ENCODE peak calls at places on chromosomes 5 and 9, in five cellular contexts. Z, P, Q, O and S are unnamed samples. For H3K36me3 and H3K4me1, the result is how much of the 10 kb centered on the place peaks cover.

GRCh38 chr9:72365525-72366256 is 683 bp upstream of the ZFAND5 start:
- DNase-seq in Z (peak), P (peak), Q (peak), O (peak), S (peak)

GRCh38 chr5:95446009-95446408 is 54.8 kb downstream of the FAM81B start:
- DNase-seq in Z (no peak), P (no peak), Q (no peak), O (peak), S (no peak)

GRCh38 chr5:171310816-171311697 is 2.0 kb downstream of the TLX3 start:
- DNase-seq in Z (no peak), P (no peak), Q (no peak), O (peak), S (no peak)

GRCh38 chr9:99828417-99829176 is 6.9 kb downstream of the NR4A3 start:
- DNase-seq in Z (no peak), P (no peak), Q (no peak), O (peak), S (no peak)

GRCh38 chr9:127562841-127563523 is 49.1 kb upstream of the STXBP1 start:
- DNase-seq in Z (no peak), P (no peak), Q (no peak), O (no peak), S (no peak)

GRCh38 chr9:136847827-136848392 is 1.3 kb upstream of the PHPT1 start:
- DNase-seq in Z (peak), P (peak), Q (peak), O (peak), S (peak)

GRCh38 chr5:97049175-97049574 is 93.2 kb downstream of the LIX1 start:
- DNase-seq in Z (no peak), P (no peak), Q (no peak), O (no peak), S (no peak)

GRCh38 chr5:69265931-69266330 is 31.2 kb downstream of the CDK7 start:
- DNase-seq in Z (no peak), P (peak), Q (no peak), O (peak), S (no peak)

GRCh38 chr5:158948376-158948775 is 151.3 kb downstream of the EBF1 start:
- DNase-seq in Z (no peak), P (no peak), Q (no peak), O (no peak), S (no peak)

GRCh38 chr5:173567548-173567947 is 48.9 kb downstream of the BOD1 start:
- DNase-seq in Z (no peak), P (no peak), Q (no peak), O (peak), S (no peak)

GRCh38 chr5:6818594-6819512 is 105.6 kb downstream of the TENT4A start:
- DNase-seq in Z (no peak), P (no peak), Q (no peak), O (peak), S (no peak)

GRCh38 chr9:105138306-105138801 is 106.1 kb upstream of the SLC44A1 start:
- DNase-seq in Z (peak), P (no peak), Q (no peak), O (no peak), S (no peak)

DNA sequence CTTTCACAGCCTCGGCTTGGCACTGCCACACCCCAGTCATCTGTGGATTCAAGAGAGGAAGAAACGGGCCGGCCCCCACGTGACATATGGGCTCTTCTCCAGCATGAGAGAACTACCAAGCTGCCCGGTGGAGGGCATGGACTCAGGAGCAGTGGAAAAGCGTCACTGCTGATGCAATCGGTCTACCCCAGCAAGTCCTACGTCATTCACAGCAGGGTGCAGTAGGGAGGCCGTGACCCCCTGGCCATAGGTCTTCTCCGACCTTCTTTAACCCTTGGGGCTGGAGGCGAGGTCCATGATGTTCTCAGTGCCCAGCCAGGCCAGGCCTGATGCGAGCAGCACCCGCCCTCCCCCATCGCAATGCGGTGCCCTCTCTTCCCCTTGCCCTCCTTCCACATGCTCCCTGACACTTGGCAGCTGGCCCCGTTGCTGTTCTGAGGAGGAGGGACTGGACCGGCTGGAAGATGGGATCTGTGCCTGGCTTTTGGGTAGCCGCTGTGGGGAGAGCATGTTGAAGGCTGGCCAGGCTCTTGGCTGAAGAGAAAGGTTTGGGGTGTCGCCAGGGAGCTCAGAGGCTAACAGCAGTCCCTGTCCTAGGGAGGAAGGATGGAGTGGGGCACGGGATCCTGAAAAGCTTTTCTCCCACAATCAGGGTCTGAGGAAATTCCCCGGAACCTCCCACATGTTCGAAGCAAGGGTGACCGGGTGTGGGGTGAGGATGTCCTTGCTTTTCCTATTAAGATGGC is 89.8 kb downstream of the LIFR start:
- DNase-seq in Z (peak), P (no peak), Q (no peak), O (peak), S (no peak)
- H3K4me3 ChIP-seq in Z (no peak), P (no peak), Q (no peak), O (no peak), S (peak)

DNA sequence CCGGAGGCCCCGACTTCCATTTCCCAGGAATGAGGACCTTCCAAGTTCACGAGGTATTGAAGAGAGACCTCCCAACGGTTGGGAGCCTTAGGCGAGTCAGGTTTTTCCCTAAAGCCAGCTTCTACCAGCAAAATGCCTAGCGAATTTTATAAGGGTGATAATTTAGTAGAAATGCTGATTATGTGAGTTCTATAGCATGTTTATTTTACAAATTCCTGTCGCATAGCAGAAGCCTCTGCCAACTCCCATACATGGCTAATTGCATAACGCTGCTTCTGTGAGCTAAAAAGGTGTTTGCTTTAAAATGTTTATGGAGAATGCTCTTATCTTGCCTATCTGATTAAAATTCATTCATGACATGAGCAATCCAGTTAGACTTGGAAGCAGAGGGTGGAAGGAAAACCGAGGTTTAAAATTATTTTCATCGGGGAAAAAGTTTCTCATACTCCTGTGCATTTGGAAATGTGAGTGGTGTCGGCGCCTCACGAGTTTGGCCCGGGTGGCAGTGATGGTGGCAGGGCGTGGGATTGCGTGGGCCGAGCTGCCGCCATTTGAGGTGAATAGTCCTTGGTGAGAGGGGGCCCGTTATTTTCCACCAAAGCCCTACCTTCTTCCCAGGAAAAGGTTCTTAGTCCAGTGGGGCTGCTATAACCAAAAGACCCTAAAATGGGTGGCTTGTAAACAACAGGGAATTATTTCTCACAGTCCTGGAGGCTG is 104.4 kb upstream of the FCN2 start:
- DNase-seq in Z (no peak), P (no peak), Q (no peak), O (no peak), S (no peak)
- H3K36me3 ChIP-seq in Z (half or more), P (under half), Q (under half), O (half or more), S (under half)

GRCh38 chr5:138849439-138849838 is 25.7 kb downstream of the LRRTM2 start:
- DNase-seq in Z (no peak), P (no peak), Q (no peak), O (peak), S (no peak)

GRCh38 chr5:138844812-138845513 is 30.2 kb downstream of the LRRTM2 start:
- DNase-seq in Z (no peak), P (no peak), Q (no peak), O (peak), S (peak)

GRCh38 chr5:138840100-138840499 is 35.0 kb downstream of the LRRTM2 start:
- DNase-seq in Z (no peak), P (no peak), Q (no peak), O (no peak), S (no peak)

GRCh38 chr5:138841531-138841930 is 33.6 kb downstream of the LRRTM2 start:
- DNase-seq in Z (no peak), P (no peak), Q (no peak), O (no peak), S (no peak)

DNA sequence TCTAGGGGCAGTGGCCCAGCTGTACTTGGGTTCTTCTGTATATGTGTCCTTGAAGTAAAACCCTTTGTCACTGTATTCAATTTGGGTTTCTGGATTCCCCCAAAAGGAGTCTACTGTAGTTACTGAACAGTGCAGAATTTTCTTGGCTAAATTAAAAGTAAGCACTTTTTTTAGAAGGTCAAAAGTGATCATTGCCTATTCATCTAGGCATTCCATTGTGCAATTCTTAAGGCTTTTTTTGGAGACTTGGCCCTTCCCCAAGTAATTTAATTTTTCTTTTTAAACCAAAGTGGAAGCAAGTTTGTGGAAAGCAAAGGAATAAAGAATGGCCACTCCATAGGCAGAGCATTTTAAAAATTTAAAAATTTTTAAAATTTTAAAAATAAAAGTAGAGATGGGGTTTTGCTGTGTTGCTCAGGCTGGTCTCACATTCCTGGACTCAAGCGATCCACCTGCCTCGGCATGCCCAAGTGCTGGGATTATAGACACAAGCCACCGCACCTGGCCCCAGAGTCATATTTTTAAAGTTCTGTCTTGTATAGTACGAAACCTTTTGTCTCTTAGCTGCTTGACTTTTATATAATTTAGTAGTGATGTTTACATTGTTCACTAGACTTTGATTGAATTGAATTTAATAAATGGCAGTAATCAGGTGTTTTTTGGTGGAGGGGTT is 31.2 kb downstream of the LRRTM2 start:
- DNase-seq in Z (no peak), P (no peak), Q (no peak), O (peak), S (no peak)
- H3K4me1 ChIP-seq in Z (under half), P (under half), Q (under half), O (half or more), S (half or more)

DNA sequence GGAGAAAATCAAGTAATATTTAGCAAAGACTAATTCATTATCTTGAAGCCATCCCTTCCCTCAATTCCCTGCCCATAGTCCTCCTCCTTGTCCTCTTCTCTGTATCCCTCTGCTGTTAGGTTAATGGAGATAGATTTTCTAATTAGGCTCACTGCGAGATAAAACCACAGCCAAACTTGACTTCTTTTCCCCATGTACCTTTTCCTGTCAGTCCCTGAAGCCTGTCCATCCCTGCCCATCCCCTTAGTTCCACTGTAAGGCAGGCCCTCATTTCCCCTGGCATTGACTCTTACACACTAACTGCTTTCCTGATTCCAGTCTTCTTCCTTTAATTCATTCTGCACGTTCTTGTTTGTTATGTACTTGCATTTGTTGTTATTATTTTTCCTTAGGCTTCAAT is 1.2 kb downstream of the TLR4 start:
- DNase-seq in Z (no peak), P (no peak), Q (no peak), O (no peak), S (no peak)
- H3K4me3 ChIP-seq in Z (peak), P (peak), Q (no peak), O (peak), S (peak)

DNA sequence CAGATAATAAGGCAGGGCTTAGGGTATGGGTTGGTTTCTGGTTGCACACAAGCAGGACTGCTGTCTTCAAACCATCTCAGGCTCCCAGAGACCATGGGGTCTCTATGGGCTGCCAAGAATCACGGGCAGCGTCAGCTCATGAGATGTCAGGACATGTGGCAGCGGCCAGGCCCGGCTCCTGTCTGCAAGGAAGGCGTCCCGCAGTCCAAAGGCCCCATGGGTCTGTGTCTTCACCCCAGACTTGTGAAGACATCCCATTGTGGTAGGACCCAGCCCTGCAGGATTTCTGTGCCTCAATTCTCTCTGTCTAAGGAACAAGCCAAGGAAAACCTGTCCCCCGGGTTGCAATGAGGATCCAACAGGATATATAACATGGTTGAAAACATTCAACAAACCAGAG is 32.6 kb downstream of the IPPK start:
- DNase-seq in Z (no peak), P (no peak), Q (no peak), O (no peak), S (no peak)
- H3K36me3 ChIP-seq in Z (half or more), P (half or more), Q (under half), O (under half), S (under half)

DNA sequence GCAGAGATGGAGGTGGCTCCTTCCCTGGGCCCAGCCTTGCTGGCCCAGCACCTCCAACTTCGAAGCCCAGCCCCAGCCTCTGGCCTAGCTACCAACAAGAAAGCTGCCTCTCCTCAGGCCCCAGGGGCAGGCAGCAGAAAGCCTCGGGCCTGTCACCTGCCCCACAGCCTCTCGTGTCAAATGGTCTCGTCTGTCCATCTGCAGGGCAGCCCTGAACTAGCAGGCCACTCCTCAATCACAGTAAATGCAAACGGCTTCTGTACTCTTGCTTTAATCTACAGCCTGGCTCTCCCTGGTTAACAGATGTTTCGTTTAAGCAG is 21.6 kb downstream of the VAV2 start:
- DNase-seq in Z (no peak), P (no peak), Q (no peak), O (no peak), S (no peak)
- H3K4me1 ChIP-seq in Z (under half), P (under half), Q (under half), O (under half), S (under half)

DNA sequence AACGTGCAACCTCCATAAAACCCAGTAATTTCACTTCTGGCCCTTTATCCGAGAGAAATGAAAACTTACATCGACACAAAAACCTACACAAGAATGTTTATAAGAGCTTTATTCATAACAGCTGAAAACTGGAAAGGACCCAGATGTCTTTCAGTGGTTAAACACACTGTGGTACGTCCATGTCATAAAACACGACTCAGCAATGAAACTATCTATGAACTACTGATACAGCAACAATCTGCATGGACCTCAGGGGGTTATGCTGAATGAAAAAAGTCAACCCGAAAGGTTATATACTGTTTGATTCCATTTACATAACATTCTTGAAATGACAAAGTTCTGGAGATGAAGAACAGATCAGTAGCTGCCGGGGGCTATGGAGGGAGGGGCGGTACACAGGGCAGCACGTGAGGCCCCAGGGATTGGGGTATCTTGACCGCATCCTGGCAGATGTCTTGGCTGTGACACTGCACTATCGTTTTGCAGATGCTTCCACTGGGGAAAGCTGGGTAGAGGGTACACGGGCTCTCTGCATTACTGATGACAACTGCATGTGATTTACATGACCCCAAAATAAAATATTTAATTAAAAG is 4.1 kb downstream of the CCDC127 start:
- DNase-seq in Z (no peak), P (no peak), Q (no peak), O (no peak), S (no peak)
- H3K4me3 ChIP-seq in Z (no peak), P (no peak), Q (no peak), O (no peak), S (no peak)

GRCh38 chr9:20630241-20630943 is 8.1 kb upstream of the MLLT3 start:
- DNase-seq in Z (no peak), P (no peak), Q (no peak), O (peak), S (no peak)
- H3K36me3 ChIP-seq in Z (under half), P (under half), Q (under half), O (under half), S (under half)

DNA sequence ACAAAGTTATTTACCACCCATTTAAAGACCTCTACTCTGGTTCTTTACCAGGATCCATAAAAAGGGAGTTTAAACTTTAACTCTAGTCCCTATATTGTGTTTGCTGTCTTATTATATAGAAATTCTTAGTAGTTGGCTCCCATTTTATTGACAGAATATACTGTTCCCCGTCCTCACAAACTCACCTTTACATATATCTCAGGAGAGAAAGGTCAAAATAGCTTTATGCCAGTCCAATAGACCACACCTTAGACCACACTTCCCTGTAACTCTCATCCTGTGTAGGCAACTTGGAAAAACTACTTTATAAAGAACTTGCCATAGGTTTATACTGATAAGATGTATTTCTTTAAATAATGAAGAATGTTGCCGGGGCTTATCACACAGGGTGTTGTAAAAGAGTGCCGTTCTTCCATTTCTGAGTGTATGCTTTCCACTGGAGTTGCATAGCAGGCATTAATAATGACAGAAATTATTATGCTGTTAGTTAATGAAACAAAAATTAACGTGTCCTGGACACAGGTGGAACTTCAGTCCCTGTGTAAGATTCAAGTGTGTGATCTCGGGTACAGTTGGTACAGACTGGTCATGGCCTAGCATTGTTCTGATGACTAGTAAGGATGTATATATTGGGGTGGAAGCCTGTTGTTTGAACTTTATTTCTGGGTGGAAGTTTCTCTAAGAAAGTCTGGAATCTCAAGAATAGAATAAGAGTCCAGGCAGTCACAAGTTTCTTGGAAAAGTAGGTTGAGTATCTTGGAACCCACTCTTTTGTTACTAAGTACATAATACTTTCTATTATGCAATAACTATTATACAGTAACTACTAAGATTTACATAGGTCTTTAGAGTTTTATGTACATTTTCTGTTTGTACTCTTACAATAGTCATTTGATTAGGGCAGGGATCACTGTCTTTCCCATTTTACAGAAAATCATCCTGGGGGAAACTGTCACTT is 33.0 kb upstream of the SPINK14 start:
- DNase-seq in Z (no peak), P (no peak), Q (no peak), O (no peak), S (no peak)
- H3K4me1 ChIP-seq in Z (under half), P (under half), Q (under half), O (under half), S (under half)

GRCh38 chr9:37026936-37027581 is 7.0 kb downstream of the PAX5 start:
- DNase-seq in Z (no peak), P (peak), Q (no peak), O (no peak), S (no peak)
- H3K4me3 ChIP-seq in Z (no peak), P (peak), Q (peak), O (peak), S (peak)